ENCODE peak calls at places on chromosomes 5 and 9, in five cellular contexts. One of them, this sample, is unnamed.

GRCh38 chr5:122844136-122844915 is 1.1 kb upstream of the SNX24 start:
- DNase-seq in kidney: no peak
- DNase-seq in fibroblast of lung: no peak
- DNase-seq in heart left ventricle: no peak
- DNase-seq in colonic mucosa: peak; percentile 44
- DNase-seq in this sample: no peak

GRCh38 chr9:81389569-81389993 is 299.8 kb downstream of the TLE1 start:
- DNase-seq in kidney: no peak
- DNase-seq in fibroblast of lung: peak; percentile 100
- DNase-seq in heart left ventricle: peak; percentile 29
- DNase-seq in colonic mucosa: no peak
- DNase-seq in this sample: no peak

GRCh38 chr9:104961238-104961637 is 33.3 kb upstream of the ABCA1 start:
- DNase-seq in kidney: no peak
- DNase-seq in fibroblast of lung: peak; percentile 58
- DNase-seq in heart left ventricle: no peak
- DNase-seq in colonic mucosa: peak; percentile 71
- DNase-seq in this sample: no peak

GRCh38 chr5:72290356-72291133 is 29.5 kb downstream of the MRPS27 start:
- DNase-seq in kidney: no peak
- DNase-seq in fibroblast of lung: peak; percentile 38
- DNase-seq in heart left ventricle: no peak
- DNase-seq in colonic mucosa: no peak
- DNase-seq in this sample: no peak

GRCh38 chr5:19739691-19740090 is 248.3 kb downstream of the CDH18 start:
- DNase-seq in kidney: no peak
- DNase-seq in fibroblast of lung: no peak
- DNase-seq in heart left ventricle: no peak
- DNase-seq in colonic mucosa: no peak
- DNase-seq in this sample: no peak

GRCh38 chr9:4873066-4873465 is 80.3 kb downstream of the RCL1 start:
- DNase-seq in kidney: no peak
- DNase-seq in fibroblast of lung: no peak
- DNase-seq in heart left ventricle: no peak
- DNase-seq in colonic mucosa: no peak
- DNase-seq in this sample: peak; percentile 83

GRCh38 chr5:175658299-175659145 is 651 bp downstream of the HRH2 start:
- DNase-seq in kidney: no peak
- DNase-seq in fibroblast of lung: no peak
- DNase-seq in heart left ventricle: peak; percentile 49
- DNase-seq in colonic mucosa: no peak
- DNase-seq in this sample: no peak

GRCh38 chr9:88818495-88819201 is 172.6 kb upstream of the S1PR3 start:
- DNase-seq in kidney: no peak
- DNase-seq in fibroblast of lung: peak; percentile 87
- DNase-seq in heart left ventricle: peak; percentile 52
- DNase-seq in colonic mucosa: no peak
- DNase-seq in this sample: no peak

GRCh38 chr5:77015938-77016569 is 14.2 kb upstream of the AGGF1 start:
- DNase-seq in kidney: no peak
- DNase-seq in fibroblast of lung: peak; percentile 63
- DNase-seq in heart left ventricle: no peak
- DNase-seq in colonic mucosa: no peak
- DNase-seq in this sample: no peak

GRCh38 chr9:94817291-94818195 is 91.0 kb downstream of the AOPEP start:
- DNase-seq in kidney: no peak
- DNase-seq in fibroblast of lung: no peak
- DNase-seq in heart left ventricle: no peak
- DNase-seq in colonic mucosa: no peak
- DNase-seq in this sample: no peak

GRCh38 chr9:121581775-121582600 is 69.4 kb upstream of the DAB2IP start:
- DNase-seq in kidney: no peak
- DNase-seq in fibroblast of lung: no peak
- DNase-seq in heart left ventricle: peak; percentile 53
- DNase-seq in colonic mucosa: no peak
- DNase-seq in this sample: no peak

GRCh38 chr5:147558826-147559225 is 49.0 kb upstream of the DPYSL3 start:
- DNase-seq in kidney: no peak
- DNase-seq in fibroblast of lung: peak; percentile 79
- DNase-seq in heart left ventricle: peak; percentile 53
- DNase-seq in colonic mucosa: peak; percentile 27
- DNase-seq in this sample: no peak

GRCh38 chr9:102295188-102295587 is 556.7 kb upstream of the GRIN3A start:
- DNase-seq in kidney: no peak
- DNase-seq in fibroblast of lung: no peak
- DNase-seq in heart left ventricle: no peak
- DNase-seq in colonic mucosa: no peak
- DNase-seq in this sample: no peak

GRCh38 chr9:121029469-121029868 is 20.6 kb downstream of the C5 start:
- DNase-seq in kidney: no peak
- DNase-seq in fibroblast of lung: no peak
- DNase-seq in heart left ventricle: no peak
- DNase-seq in colonic mucosa: no peak
- DNase-seq in this sample: no peak

GRCh38 chr5:108636135-108636888 is 111.4 kb upstream of the FER start:
- DNase-seq in kidney: no peak
- DNase-seq in fibroblast of lung: no peak
- DNase-seq in heart left ventricle: no peak
- DNase-seq in colonic mucosa: no peak
- DNase-seq in this sample: no peak

GRCh38 chr5:133427121-133427777 is 185.1 kb downstream of the FSTL4 start:
- DNase-seq in kidney: no peak
- DNase-seq in fibroblast of lung: peak; percentile 45
- DNase-seq in heart left ventricle: no peak
- DNase-seq in colonic mucosa: no peak
- DNase-seq in this sample: no peak

GRCh38 chr9:385818-386398 is 171.2 kb downstream of the DOCK8 start:
- DNase-seq in kidney: no peak
- DNase-seq in fibroblast of lung: peak; percentile 42
- DNase-seq in heart left ventricle: no peak
- DNase-seq in colonic mucosa: peak; percentile 66
- DNase-seq in this sample: no peak

GRCh38 chr9:27086818-27087680 is 22.0 kb upstream of the TEK start:
- DNase-seq in kidney: no peak
- DNase-seq in fibroblast of lung: peak; percentile 85
- DNase-seq in heart left ventricle: no peak
- DNase-seq in colonic mucosa: no peak
- DNase-seq in this sample: no peak

GRCh38 chr5:83548556-83548955 is 77.0 kb downstream of the VCAN start:
- DNase-seq in kidney: no peak
- DNase-seq in fibroblast of lung: peak; percentile 94
- DNase-seq in heart left ventricle: no peak
- DNase-seq in colonic mucosa: no peak
- DNase-seq in this sample: no peak

GRCh38 chr9:103731541-103731940 is 362.6 kb upstream of the SMC2 start:
- DNase-seq in kidney: no peak
- DNase-seq in fibroblast of lung: no peak
- DNase-seq in heart left ventricle: no peak
- DNase-seq in colonic mucosa: no peak
- DNase-seq in this sample: no peak

GRCh38 chr5:140808889-140809291 is 2.0 kb downstream of the PCDHA4 start:
- DNase-seq in kidney: peak; percentile 72
- DNase-seq in fibroblast of lung: no peak
- DNase-seq in heart left ventricle: no peak
- DNase-seq in colonic mucosa: no peak
- DNase-seq in this sample: no peak

GRCh38 chr5:173714551-173715428 is 98.3 kb upstream of the BOD1 start:
- DNase-seq in kidney: peak; percentile 83
- DNase-seq in fibroblast of lung: peak; percentile 87
- DNase-seq in heart left ventricle: no peak
- DNase-seq in colonic mucosa: no peak
- DNase-seq in this sample: no peak

GRCh38 chr5:14659821-14660607 is 4.5 kb upstream of the OTULIN start:
- DNase-seq in kidney: no peak
- DNase-seq in fibroblast of lung: peak; percentile 76
- DNase-seq in heart left ventricle: no peak
- DNase-seq in colonic mucosa: no peak
- DNase-seq in this sample: no peak

GRCh38 chr9:113219186-113219936 is 1.7 kb downstream of the FKBP15 start:
- DNase-seq in kidney: no peak
- DNase-seq in fibroblast of lung: no peak
- DNase-seq in heart left ventricle: no peak
- DNase-seq in colonic mucosa: no peak
- DNase-seq in this sample: no peak

GRCh38 chr5:112776301-112776856 is 38.7 kb downstream of the APC start:
- DNase-seq in kidney: no peak
- DNase-seq in fibroblast of lung: peak; percentile 86
- DNase-seq in heart left ventricle: no peak
- DNase-seq in colonic mucosa: no peak
- DNase-seq in this sample: no peak

GRCh38 chr5:103804714-103805113 is 242.1 kb upstream of the NUDT12 start:
- DNase-seq in kidney: no peak
- DNase-seq in fibroblast of lung: peak; percentile 83
- DNase-seq in heart left ventricle: no peak
- DNase-seq in colonic mucosa: no peak
- DNase-seq in this sample: no peak

GRCh38 chr5:55232985-55233928 is at the start of gene CCNO:
- DNase-seq in kidney: peak; percentile 92
- DNase-seq in fibroblast of lung: peak; percentile 78
- DNase-seq in heart left ventricle: peak; percentile 67
- DNase-seq in colonic mucosa: peak; percentile 82
- DNase-seq in this sample: peak; percentile 79

GRCh38 chr9:100718717-100719116 is 140.8 kb downstream of the CAVIN4 start:
- DNase-seq in kidney: no peak
- DNase-seq in fibroblast of lung: no peak
- DNase-seq in heart left ventricle: no peak
- DNase-seq in colonic mucosa: no peak
- DNase-seq in this sample: no peak

GRCh38 chr5:38069360-38069759 is 189.0 kb upstream of the EGFLAM start:
- DNase-seq in kidney: no peak
- DNase-seq in fibroblast of lung: peak; percentile 32
- DNase-seq in heart left ventricle: no peak
- DNase-seq in colonic mucosa: no peak
- DNase-seq in this sample: no peak

GRCh38 chr5:149550608-149551226 is 522 bp downstream of the CSNK1A1 start:
- DNase-seq in kidney: no peak
- DNase-seq in fibroblast of lung: no peak
- DNase-seq in heart left ventricle: no peak
- DNase-seq in colonic mucosa: peak; percentile 40
- DNase-seq in this sample: no peak

GRCh38 chr9:78006734-78007133 is 24.9 kb downstream of the GNAQ start:
- DNase-seq in kidney: no peak
- DNase-seq in fibroblast of lung: no peak
- DNase-seq in heart left ventricle: no peak
- DNase-seq in colonic mucosa: no peak
- DNase-seq in this sample: no peak

GRCh38 chr9:124284940-124285441 is 27.2 kb downstream of the NEK6 start:
- DNase-seq in kidney: no peak
- DNase-seq in fibroblast of lung: peak; percentile 83
- DNase-seq in heart left ventricle: peak; percentile 61
- DNase-seq in colonic mucosa: no peak
- DNase-seq in this sample: peak; percentile 90

GRCh38 chr9:137447722-137448568 is 6.8 kb upstream of the ENTPD8 start:
- DNase-seq in kidney: peak; percentile 74
- DNase-seq in fibroblast of lung: no peak
- DNase-seq in heart left ventricle: peak; percentile 21
- DNase-seq in colonic mucosa: peak; percentile 18
- DNase-seq in this sample: no peak

GRCh38 chr9:2241461-2241874 is 226.3 kb downstream of the SMARCA2 start:
- DNase-seq in kidney: peak; percentile 78
- DNase-seq in fibroblast of lung: peak; percentile 97
- DNase-seq in heart left ventricle: peak; percentile 53
- DNase-seq in colonic mucosa: peak; percentile 22
- DNase-seq in this sample: peak; percentile 76
- TF ChIP-seq CTCF in kidney: no peak
- TF ChIP-seq CTCF in fibroblast of lung: peak; percentile 62
- TF ChIP-seq CTCF in heart left ventricle: peak; percentile 47
- TF ChIP-seq CTCF in colonic mucosa: peak; percentile 19
- TF ChIP-seq CTCF in this sample: no peak

GRCh38 chr5:89253931-89254330 is 370.9 kb upstream of the MEF2C start:
- DNase-seq in kidney: no peak
- DNase-seq in fibroblast of lung: no peak
- DNase-seq in heart left ventricle: no peak
- DNase-seq in colonic mucosa: no peak
- DNase-seq in this sample: no peak
- H3K4me3 ChIP-seq in kidney: no peak overlapping the region
- H3K4me3 ChIP-seq in fibroblast of lung: no peak overlapping the region
- H3K4me3 ChIP-seq in heart left ventricle: no peak overlapping the region
- H3K4me3 ChIP-seq in colonic mucosa: no peak overlapping the region
- H3K4me3 ChIP-seq in this sample: no peak overlapping the region

DNA sequence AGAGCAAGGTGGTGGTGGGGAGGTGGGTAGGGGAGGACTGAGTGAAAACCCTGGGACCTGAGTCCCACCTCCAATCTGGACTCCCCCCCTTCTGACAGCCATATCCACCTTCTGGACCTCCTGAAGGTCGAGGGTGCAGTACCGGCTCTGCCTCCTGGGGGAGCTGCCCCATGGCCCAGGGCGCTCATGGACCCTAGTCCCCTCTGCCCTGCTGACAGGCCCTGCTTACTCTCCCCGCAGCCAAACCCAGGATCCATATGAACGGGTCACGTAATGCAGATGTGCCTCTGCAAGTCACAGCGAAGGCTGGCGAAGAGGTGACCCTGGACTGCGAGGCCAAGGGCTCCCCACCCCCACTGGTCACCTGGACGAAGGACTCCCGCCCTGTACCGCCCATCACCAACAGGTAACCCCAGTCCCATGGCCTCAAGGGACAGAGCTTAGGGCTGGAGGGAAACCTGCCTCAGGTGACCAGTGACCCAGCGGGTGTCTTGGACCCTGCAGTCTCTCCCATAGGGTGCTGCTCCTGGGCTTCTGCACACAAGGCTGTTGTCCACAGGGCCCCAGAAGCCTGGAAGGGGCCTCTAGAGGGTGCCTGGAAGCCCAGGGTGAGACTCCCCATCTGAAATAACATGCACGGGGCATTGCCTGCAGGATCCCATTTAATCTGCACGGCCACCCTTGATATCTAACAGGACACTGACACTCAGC is 61.7 kb downstream of the HMCN2 start:
- DNase-seq in kidney: no peak
- DNase-seq in fibroblast of lung: no peak
- DNase-seq in heart left ventricle: no peak
- DNase-seq in colonic mucosa: no peak
- DNase-seq in this sample: no peak
- H3K27ac ChIP-seq in kidney: no peak overlapping the region
- H3K27ac ChIP-seq in fibroblast of lung: no peak overlapping the region
- H3K27ac ChIP-seq in heart left ventricle: peak overlapping the region; percentile 44
- H3K27ac ChIP-seq in colonic mucosa: peak overlapping the region; percentile 51
- H3K27ac ChIP-seq in this sample: no peak overlapping the region

GRCh38 chr5:81301221-81302015 is at the start of gene ZCCHC9:
- DNase-seq in kidney: peak; percentile 98
- DNase-seq in fibroblast of lung: peak; percentile 96
- DNase-seq in heart left ventricle: peak; percentile 95
- DNase-seq in colonic mucosa: peak; percentile 95
- DNase-seq in this sample: peak; percentile 93
- TF ChIP-seq CTCF in kidney: peak; percentile 39
- TF ChIP-seq CTCF in fibroblast of lung: peak; percentile 32
- TF ChIP-seq CTCF in heart left ventricle: peak; percentile 15
- TF ChIP-seq CTCF in colonic mucosa: no peak
- TF ChIP-seq CTCF in this sample: no peak